ENCODE peak calls at places on chromosome 4, in five cellular contexts. One of them, this sample, is unnamed. For H3K4me1, the result is how much of the 10 kb centered on the place peaks cover.

GRCh38 chr4:101265816-101266172 is 81.5 kb downstream of the PPP3CA start:
- DNase-seq in breast epithelium: no peak
- DNase-seq in neural progenitor cell: no peak
- DNase-seq in CD8-positive, alpha-beta memory T cell: no peak
- DNase-seq in K562: no peak
- DNase-seq in this sample: no peak

GRCh38 chr4:52265781-52266525 is 214.8 kb downstream of the SPATA18 start:
- DNase-seq in breast epithelium: no peak
- DNase-seq in neural progenitor cell: no peak
- DNase-seq in CD8-positive, alpha-beta memory T cell: no peak
- DNase-seq in K562: no peak
- DNase-seq in this sample: no peak

GRCh38 chr4:147370473-147370872 is 110.4 kb upstream of the EDNRA start:
- DNase-seq in breast epithelium: no peak
- DNase-seq in neural progenitor cell: no peak
- DNase-seq in CD8-positive, alpha-beta memory T cell: no peak
- DNase-seq in K562: no peak
- DNase-seq in this sample: peak

GRCh38 chr4:19945979-19946380 is 305.7 kb upstream of the SLIT2 start:
- DNase-seq in breast epithelium: no peak
- DNase-seq in neural progenitor cell: no peak
- DNase-seq in CD8-positive, alpha-beta memory T cell: no peak
- DNase-seq in K562: no peak
- DNase-seq in this sample: peak

GRCh38 chr4:165604181-165604580 is 225.4 kb downstream of the CPE start:
- DNase-seq in breast epithelium: no peak
- DNase-seq in neural progenitor cell: peak
- DNase-seq in CD8-positive, alpha-beta memory T cell: no peak
- DNase-seq in K562: no peak
- DNase-seq in this sample: no peak

GRCh38 chr4:48698029-48698901 is 81.8 kb downstream of the FRYL start:
- DNase-seq in breast epithelium: no peak
- DNase-seq in neural progenitor cell: peak
- DNase-seq in CD8-positive, alpha-beta memory T cell: no peak
- DNase-seq in K562: peak
- DNase-seq in this sample: peak

GRCh38 chr4:102170910-102171309 is 174.4 kb downstream of the SLC39A8 start:
- DNase-seq in breast epithelium: no peak
- DNase-seq in neural progenitor cell: no peak
- DNase-seq in CD8-positive, alpha-beta memory T cell: no peak
- DNase-seq in K562: no peak
- DNase-seq in this sample: no peak

GRCh38 chr4:38308728-38309315 is 348.6 kb downstream of the PTTG2 start:
- DNase-seq in breast epithelium: no peak
- DNase-seq in neural progenitor cell: no peak
- DNase-seq in CD8-positive, alpha-beta memory T cell: no peak
- DNase-seq in K562: no peak
- DNase-seq in this sample: no peak

DNA sequence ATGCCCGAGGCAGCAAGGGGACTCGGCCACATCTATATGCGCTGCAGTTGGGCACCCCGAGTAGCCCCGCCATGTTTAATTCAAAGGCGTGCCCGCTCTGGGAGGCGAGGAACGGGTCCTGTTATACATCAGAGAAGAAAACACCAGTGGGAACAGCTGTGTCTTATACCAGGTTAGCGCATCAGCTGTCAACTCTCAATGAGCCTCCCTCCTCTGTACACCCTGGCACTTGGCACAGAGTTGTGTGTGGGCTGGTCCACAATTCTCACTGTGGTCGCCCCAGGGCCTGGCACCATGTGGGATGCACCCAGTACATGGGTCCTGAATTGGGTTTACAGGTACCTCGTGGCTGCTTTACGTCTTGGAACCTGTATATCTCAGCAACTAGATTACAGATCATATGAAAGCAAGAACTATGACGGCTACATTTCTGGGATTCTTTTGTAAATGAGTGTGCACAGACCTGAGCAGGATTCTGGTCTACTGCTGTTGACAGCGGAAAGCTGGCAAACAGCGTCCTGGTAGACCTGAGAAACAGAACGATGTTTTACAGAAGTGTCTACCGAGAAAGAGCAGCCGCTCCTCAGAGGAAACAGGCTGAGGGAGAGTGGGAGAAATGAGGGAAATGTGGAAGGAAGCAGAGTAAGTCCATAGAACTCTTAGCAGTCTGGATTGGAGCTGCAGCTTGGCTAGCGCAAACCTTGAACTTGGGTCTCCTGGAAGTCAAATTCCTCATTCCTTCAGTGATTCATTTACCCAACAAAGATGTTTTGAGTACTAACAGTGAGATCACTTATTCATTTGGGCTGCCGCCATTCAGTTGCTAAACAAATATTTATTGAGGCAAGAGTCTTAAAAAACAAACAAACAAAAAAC is 51.7 kb downstream of the SEL1L3 start:
- DNase-seq in breast epithelium: no peak
- DNase-seq in neural progenitor cell: no peak
- DNase-seq in CD8-positive, alpha-beta memory T cell: no peak
- DNase-seq in K562: no peak
- DNase-seq in this sample: peak
- H3K27ac ChIP-seq in breast epithelium: no peak
- H3K27ac ChIP-seq in neural progenitor cell: no peak
- H3K27ac ChIP-seq in CD8-positive, alpha-beta memory T cell: no peak
- H3K27ac ChIP-seq in K562: no peak
- H3K27ac ChIP-seq in this sample: peak

DNA sequence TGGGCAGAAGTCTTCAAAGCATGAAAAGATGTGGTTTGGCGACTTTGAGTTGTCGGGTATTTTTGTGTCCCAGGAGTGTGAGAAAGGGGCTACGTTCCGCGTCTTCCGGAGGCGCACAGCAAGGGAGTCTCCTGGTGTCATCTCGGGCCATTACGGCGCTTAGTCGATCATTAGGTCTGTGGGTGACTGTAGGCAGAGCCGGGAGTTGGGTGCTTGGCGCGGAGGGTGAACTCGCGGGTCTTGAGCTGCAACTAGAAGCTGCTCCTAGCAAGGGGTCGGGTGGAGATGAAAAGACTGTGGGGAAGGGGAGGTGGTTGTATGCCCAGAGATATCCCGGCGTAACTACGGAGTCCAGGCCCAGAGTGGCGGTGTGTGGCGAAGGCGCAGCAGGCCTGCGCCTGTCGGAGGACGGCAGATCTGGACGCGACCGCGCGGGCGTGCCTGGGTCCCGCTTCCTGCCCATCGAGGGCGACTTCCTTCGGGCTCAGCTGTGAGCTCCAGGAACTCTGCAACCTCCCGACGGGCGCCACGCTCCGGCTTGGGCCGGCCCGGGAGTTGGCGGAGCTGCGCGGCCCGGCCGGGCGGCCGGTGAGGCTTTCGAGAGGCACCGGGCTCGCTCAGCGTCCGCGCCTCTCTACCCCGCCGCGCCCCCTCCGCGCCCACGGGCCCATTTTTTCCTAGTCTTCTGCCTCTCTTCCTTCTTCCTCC is 2.7 kb upstream of the NKX3-2 start:
- DNase-seq in breast epithelium: no peak
- DNase-seq in neural progenitor cell: peak
- DNase-seq in CD8-positive, alpha-beta memory T cell: no peak
- DNase-seq in K562: no peak
- DNase-seq in this sample: no peak
- H3K4me3 ChIP-seq in breast epithelium: peak
- H3K4me3 ChIP-seq in neural progenitor cell: peak
- H3K4me3 ChIP-seq in CD8-positive, alpha-beta memory T cell: peak
- H3K4me3 ChIP-seq in K562: no peak
- H3K4me3 ChIP-seq in this sample: peak

GRCh38 chr4:99027304-99027703 is 31.8 kb downstream of the METAP1 start:
- DNase-seq in breast epithelium: no peak
- DNase-seq in neural progenitor cell: no peak
- DNase-seq in CD8-positive, alpha-beta memory T cell: no peak
- DNase-seq in K562: no peak
- DNase-seq in this sample: peak

GRCh38 chr4:99022566-99022965 is 27.0 kb downstream of the METAP1 start:
- DNase-seq in breast epithelium: no peak
- DNase-seq in neural progenitor cell: no peak
- DNase-seq in CD8-positive, alpha-beta memory T cell: no peak
- DNase-seq in K562: no peak
- DNase-seq in this sample: no peak

GRCh38 chr4:99021386-99021785 is 25.9 kb downstream of the METAP1 start:
- DNase-seq in breast epithelium: no peak
- DNase-seq in neural progenitor cell: no peak
- DNase-seq in CD8-positive, alpha-beta memory T cell: no peak
- DNase-seq in K562: no peak
- DNase-seq in this sample: no peak

GRCh38 chr4:99025506-99025905 is 30.0 kb downstream of the METAP1 start:
- DNase-seq in breast epithelium: no peak
- DNase-seq in neural progenitor cell: no peak
- DNase-seq in CD8-positive, alpha-beta memory T cell: no peak
- DNase-seq in K562: no peak
- DNase-seq in this sample: no peak

DNA sequence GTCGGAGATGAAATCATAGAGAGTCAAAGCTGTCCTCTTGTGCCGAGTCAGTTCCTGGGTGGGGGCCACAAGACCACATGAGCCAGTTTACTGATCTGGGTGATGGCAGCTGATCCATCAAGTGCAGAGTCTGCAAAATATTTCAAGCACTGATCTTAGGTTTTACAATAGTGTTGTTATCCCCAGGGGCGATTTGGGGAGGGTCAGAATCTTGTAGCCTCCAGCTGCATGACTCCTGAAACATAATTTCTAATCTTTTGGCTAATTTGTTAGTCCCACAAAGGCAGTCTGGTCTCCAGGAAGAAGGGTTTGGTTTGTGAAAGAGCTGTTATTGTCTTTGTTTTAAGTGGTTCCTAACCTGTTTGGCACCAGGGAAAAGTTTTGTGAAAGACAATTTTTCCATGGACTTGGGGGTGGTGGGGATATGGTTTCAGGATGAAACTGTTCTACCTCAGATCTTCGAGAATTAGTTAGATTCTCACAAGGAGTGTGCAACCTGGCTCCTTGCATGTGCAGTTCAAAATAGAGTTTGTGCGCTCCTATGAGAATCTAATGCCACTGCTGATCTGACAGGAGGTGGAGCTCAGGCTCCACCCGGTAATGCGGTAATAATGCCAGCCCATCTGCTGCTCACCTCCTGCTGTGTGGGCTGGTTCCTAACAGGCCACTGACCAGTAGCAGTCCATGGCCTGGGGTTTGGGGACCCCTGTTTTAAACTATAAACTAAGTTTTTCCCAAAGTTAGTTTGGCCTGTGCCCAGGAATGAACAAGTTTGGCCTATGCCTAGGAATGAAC is 29.2 kb downstream of the METAP1 start:
- DNase-seq in breast epithelium: no peak
- DNase-seq in neural progenitor cell: peak
- DNase-seq in CD8-positive, alpha-beta memory T cell: no peak
- DNase-seq in K562: peak
- DNase-seq in this sample: no peak
- H3K4me1 ChIP-seq in breast epithelium: under half
- H3K4me1 ChIP-seq in neural progenitor cell: under half
- H3K4me1 ChIP-seq in CD8-positive, alpha-beta memory T cell: under half
- H3K4me1 ChIP-seq in K562: under half
- H3K4me1 ChIP-seq in this sample: under half

GRCh38 chr4:1200425-1201035 is 28.1 kb upstream of the SPON2 start:
- DNase-seq in breast epithelium: peak
- DNase-seq in neural progenitor cell: no peak
- DNase-seq in CD8-positive, alpha-beta memory T cell: peak
- DNase-seq in K562: peak
- DNase-seq in this sample: peak

GRCh38 chr4:1201851-1202525 is 29.6 kb upstream of the SPON2 start:
- DNase-seq in breast epithelium: peak
- DNase-seq in neural progenitor cell: no peak
- DNase-seq in CD8-positive, alpha-beta memory T cell: peak
- DNase-seq in K562: peak
- DNase-seq in this sample: no peak

GRCh38 chr4:1204286-1204827 is 32.0 kb upstream of the SPON2 start:
- DNase-seq in breast epithelium: peak
- DNase-seq in neural progenitor cell: no peak
- DNase-seq in CD8-positive, alpha-beta memory T cell: no peak
- DNase-seq in K562: no peak
- DNase-seq in this sample: no peak

GRCh38 chr4:1204828-1205591 is 32.6 kb upstream of the SPON2 start:
- DNase-seq in breast epithelium: peak
- DNase-seq in neural progenitor cell: no peak
- DNase-seq in CD8-positive, alpha-beta memory T cell: no peak
- DNase-seq in K562: no peak
- DNase-seq in this sample: no peak

DNA sequence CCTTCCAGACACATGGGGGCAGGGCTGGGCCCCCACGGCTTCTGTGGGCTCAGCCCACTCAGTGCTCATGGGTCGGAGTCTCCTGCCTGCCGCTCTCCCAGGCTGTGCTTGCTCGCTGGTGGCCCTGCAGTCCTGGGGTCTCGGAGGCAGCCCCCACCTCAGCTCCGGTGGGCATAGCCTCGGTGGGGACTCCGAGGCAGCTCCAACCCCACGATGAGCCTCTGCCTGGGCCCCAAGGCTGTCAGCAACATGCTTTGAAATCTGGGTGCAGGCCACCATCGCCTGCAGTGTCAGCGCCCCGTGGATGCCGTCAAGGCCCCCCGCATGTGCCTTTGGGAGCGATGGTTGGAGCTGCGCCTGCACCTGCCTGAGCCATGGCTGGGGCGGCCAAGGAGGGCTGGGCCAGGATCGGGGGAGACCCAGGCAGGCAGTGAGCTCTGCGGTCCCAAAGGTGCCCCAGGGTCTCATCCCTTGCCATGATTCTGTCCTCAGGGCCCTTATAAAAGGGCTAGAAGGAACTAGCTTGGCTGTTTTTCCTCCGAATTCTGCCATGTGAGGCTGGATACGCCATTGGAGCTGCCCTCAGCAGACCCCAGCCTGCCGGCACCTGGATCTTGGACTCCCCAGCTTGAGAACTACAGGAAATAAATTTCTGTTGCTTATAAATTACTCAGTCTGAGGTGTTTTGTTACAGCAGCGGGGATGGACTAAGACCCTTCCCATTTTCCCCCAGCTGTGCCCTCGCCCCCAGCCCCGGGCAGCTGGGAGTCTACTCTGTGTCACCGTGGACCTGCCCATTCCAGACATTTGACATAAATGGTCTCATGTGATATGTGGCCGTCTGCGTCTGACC is 30.4 kb upstream of the SPON2 start:
- DNase-seq in breast epithelium: peak
- DNase-seq in neural progenitor cell: no peak
- DNase-seq in CD8-positive, alpha-beta memory T cell: no peak
- DNase-seq in K562: no peak
- DNase-seq in this sample: no peak
- H3K27ac ChIP-seq in breast epithelium: peak
- H3K27ac ChIP-seq in neural progenitor cell: no peak
- H3K27ac ChIP-seq in CD8-positive, alpha-beta memory T cell: peak
- H3K27ac ChIP-seq in K562: no peak
- H3K27ac ChIP-seq in this sample: no peak

GRCh38 chr4:90241008-90241407 is 113.8 kb downstream of the CCSER1 start:
- DNase-seq in breast epithelium: no peak
- DNase-seq in neural progenitor cell: no peak
- DNase-seq in CD8-positive, alpha-beta memory T cell: no peak
- DNase-seq in K562: no peak
- DNase-seq in this sample: no peak
- H3K4me3 ChIP-seq in breast epithelium: no peak
- H3K4me3 ChIP-seq in neural progenitor cell: no peak
- H3K4me3 ChIP-seq in CD8-positive, alpha-beta memory T cell: no peak
- H3K4me3 ChIP-seq in K562: no peak
- H3K4me3 ChIP-seq in this sample: no peak